ENCODE peak calls at places on chromosomes 16 and 17, in four cellular contexts. C is GM12878, Y is HepG2, P is K562. I is an unnamed sample.

GRCh38 chr16:66641387-66641786 is 36.9 kb downstream of the CMTM3 start:
- DNase-seq in C (no peak), Y (no peak), P (no peak), I (no peak)

GRCh38 chr16:4290236-4290830 is 17.5 kb upstream of the TFAP4 start:
- DNase-seq in C (no peak), Y (peak; percentile 88), P (no peak), I (no peak)

GRCh38 chr17:336110-337021 is 16.2 kb downstream of the RPH3AL start:
- DNase-seq in C (no peak), Y (no peak), P (no peak), I (no peak)

GRCh38 chr16:22161999-22162657 is at the start of gene SDR42E2:
- DNase-seq in C (no peak), Y (no peak), P (peak; percentile 88), I (peak; percentile 62)

GRCh38 chr17:76539631-76540271 is at the start of gene PRCD:
- DNase-seq in C (no peak), Y (no peak), P (no peak), I (no peak)

GRCh38 chr16:17590711-17591654 is 120.2 kb upstream of the XYLT1 start:
- DNase-seq in C (no peak), Y (no peak), P (no peak), I (no peak)

GRCh38 chr16:31138621-31139578 is 3.4 kb upstream of the PRSS8 start:
- DNase-seq in C (no peak), Y (peak; percentile 41), P (no peak), I (no peak)

GRCh38 chr16:19884021-19884485 is 595 bp downstream of the GPRC5B start:
- DNase-seq in C (no peak), Y (no peak), P (peak; percentile 25), I (no peak)

GRCh38 chr16:85172465-85173071 is 60.3 kb upstream of the CIBAR2 start:
- DNase-seq in C (no peak), Y (peak; percentile 75), P (peak; percentile 69), I (peak; percentile 60)

GRCh38 chr16:85064186-85064585 is 36.6 kb downstream of the KIAA0513 start:
- DNase-seq in C (no peak), Y (no peak), P (no peak), I (no peak)

GRCh38 chr16:47644166-47644565 is 183.0 kb downstream of the PHKB start:
- DNase-seq in C (no peak), Y (no peak), P (no peak), I (no peak)

GRCh38 chr16:82094942-82095540 is 60.0 kb downstream of the HSD17B2 start:
- DNase-seq in C (no peak), Y (no peak), P (no peak), I (no peak)

GRCh38 chr17:18328643-18329204 is 13.6 kb downstream of the SMCR8 start:
- DNase-seq in C (no peak), Y (no peak), P (no peak), I (no peak)

GRCh38 chr17:44466339-44466738 is 36.9 kb downstream of the GPATCH8 start:
- DNase-seq in C (no peak), Y (no peak), P (no peak), I (no peak)

GRCh38 chr16:53913082-53913870 is 209.3 kb downstream of the FTO start:
- DNase-seq in C (no peak), Y (no peak), P (no peak), I (no peak)

GRCh38 chr16:337975-338575 is 14.4 kb downstream of the AXIN1 start:
- DNase-seq in C (no peak), Y (no peak), P (no peak), I (no peak)

DNA sequence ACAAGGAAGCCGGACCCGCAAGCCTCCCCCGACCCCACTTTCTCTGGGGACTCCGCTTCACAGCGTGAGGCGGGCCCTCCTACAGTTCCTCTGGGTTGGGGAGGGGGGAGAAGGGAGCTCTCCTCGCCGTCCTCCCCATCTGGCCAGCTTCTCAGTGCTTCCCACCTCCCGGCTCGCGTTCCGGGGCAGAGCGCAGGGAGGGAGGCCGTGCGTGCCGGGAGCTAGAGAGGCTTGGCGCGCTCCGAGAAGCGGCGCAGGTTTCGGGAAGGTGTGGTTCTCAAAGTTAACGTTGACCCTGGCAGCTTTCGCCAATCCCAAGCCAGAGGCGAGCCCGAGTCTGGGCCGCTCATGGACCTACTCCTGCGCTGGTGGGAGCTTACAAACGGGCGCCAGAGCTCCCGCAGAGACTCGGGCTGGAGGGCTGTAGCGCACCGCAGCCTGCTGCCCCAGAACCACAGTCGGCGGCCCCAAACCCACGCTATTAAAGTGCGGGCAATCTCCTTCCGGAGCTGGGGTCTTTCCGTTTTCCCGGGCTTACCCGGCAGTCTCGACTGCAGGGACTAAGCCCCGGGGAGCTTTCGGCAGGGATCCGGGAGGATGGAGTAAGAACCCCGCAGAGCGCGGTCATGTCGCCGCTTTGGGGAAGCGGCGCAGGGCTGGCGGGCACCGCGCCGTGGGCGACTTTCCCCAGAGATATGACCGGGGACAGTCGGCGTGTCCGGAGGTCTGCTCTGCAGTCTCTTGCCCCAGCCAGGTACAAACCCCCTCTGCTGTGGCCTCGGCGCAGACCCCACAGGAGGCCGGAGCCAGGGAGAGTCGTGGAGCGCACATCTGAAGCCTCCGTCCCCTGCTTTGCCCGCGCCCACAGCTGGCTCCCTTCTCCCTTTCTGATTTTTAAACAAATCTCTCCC is 797 bp downstream of the CDH11 start:
- DNase-seq in C (no peak), Y (no peak), P (no peak), I (no peak)
- TF ChIP-seq FOXK2 in C (no peak), Y (no peak), P (no peak), I (no peak)

GRCh38 chr17:48442819-48443218 is 12.8 kb upstream of the SKAP1 start:
- DNase-seq in C (no peak), Y (no peak), P (peak; percentile 54), I (no peak)
- TF ChIP-seq FOXM1 in C (no peak), Y (no peak), P (peak; percentile 72), I (no peak)

GRCh38 chr16:5905935-5906334 is 808.3 kb upstream of the EEF2KMT start:
- DNase-seq in C (no peak), Y (no peak), P (no peak), I (no peak)
- TF ChIP-seq BHLHE40 in C (no peak), Y (no peak), P (no peak), I (no peak)

DNA sequence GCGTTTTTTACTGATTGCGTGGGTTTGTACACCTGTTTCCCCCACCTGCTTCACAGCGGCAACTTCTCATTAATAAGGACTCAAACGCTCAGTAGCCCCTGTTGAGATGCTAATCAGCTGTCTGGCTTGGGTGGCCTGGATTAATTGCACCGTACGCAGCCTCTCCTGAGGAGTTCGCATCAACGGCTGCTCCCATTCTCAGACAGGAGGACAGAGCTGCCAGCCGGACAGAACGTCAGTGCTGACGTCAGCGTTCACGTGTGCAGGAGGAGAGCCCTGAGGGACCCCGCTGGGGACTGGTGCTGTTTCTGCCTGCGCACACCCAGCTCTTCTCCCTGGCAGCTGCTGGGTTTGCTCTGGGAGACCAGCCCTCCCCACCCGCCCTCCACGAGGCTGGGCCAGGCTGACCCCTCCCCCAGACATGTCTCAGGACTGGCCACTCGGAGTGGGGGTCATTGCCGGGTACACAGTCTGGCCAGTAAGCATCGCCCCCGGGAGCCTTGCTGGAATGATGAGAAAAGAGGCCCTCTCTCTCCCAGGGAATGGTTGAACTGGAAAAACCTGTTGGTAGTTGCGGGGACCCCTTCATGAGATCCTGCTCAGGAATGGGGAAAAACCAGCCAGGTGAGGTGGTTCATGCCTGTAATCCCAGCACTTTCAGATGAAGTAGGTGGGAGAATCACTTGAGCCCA is 5.7 kb upstream of the BANP start:
- DNase-seq in C (no peak), Y (no peak), P (no peak), I (no peak)
- TF ChIP-seq FOXK2 in C (no peak), Y (no peak), P (no peak), I (no peak)

DNA sequence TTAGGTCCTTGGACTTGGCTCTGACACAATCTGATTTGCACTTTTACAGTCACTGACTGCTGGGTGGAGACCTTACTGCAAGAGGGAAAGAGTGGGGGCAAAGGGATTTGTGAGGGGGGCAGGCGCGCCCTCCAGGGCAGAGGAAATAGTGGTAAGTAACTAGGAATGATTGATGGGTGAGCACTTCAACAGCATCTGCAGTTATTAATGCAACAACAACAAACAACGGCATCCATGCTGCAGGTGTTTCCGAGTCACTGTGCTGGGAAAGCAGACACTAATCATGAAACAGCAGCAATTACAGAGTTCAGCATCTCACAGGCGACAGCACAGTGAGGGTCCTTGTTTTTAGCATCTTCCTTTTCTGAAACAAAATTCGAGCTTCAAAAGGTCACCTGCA is 191.9 kb downstream of the SLC39A11 start:
- DNase-seq in C (no peak), Y (no peak), P (no peak), I (no peak)
- TF ChIP-seq FOXM1 in C (no peak), Y (no peak), P (no peak), I (no peak)

GRCh38 chr17:43211480-43212402 is at the start of gene TMEM106A:
- DNase-seq in C (peak; percentile 59), Y (peak; percentile 75), P (no peak), I (no peak)
- TF ChIP-seq BHLHE40 in C (peak; percentile 27), Y (no peak), P (no peak), I (no peak)

GRCh38 chr17:70298929-70299529 is 129.7 kb downstream of the KCNJ2 start:
- DNase-seq in C (peak; percentile 47), Y (no peak), P (no peak), I (no peak)

GRCh38 chr17:70297397-70297796 is 128.1 kb downstream of the KCNJ2 start:
- DNase-seq in C (no peak), Y (no peak), P (no peak), I (no peak)

GRCh38 chr17:70296456-70296855 is 127.1 kb downstream of the KCNJ2 start:
- DNase-seq in C (no peak), Y (no peak), P (no peak), I (no peak)

GRCh38 chr17:70295732-70296131 is 126.4 kb downstream of the KCNJ2 start:
- DNase-seq in C (no peak), Y (no peak), P (no peak), I (no peak)

DNA sequence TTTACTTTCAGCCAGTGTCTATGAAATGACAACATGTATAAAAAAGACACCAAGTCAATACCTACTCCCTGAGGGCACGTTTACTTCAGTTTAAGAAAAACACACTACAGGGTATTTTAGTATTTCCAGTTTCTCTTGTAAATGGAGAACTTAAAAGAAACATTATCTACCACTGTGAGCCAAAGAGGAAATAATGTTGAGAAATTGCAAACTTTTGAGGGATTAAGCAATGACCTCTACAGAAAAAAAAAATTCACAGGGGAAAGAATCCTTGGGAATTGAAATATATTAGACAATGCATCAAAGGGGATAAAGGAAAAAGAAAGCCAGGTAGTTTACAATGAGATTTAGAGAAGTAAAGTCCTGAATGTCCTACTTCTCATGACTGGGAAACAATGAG is 126.0 kb downstream of the KCNJ2 start:
- DNase-seq in C (no peak), Y (no peak), P (no peak), I (no peak)
- TF ChIP-seq FOXK2 in C (no peak), Y (no peak), P (no peak), I (no peak)

GRCh38 chr17:74199306-74200092 is 4.0 kb upstream of the RPL38 start:
- DNase-seq in C (no peak), Y (peak; percentile 52), P (peak; percentile 81), I (peak; percentile 86)
- TF ChIP-seq FOXM1 in C (no peak), Y (no peak), P (no peak), I (no peak)